ENCODE peak calls at places on chromosomes 3 and 15, in seven cellular contexts. U is GM20000; D is pulmonary artery endothelial cell; P is stimulated activated CD4-positive, alpha-beta T cell treated with anti-CD3 and anti-CD28 coated beads, Interleukin-1b, Interleukin-23, amount 100 ng/mL, for 4 hours; E is CD4-positive, alpha-beta memory T cell; J is activated CD4-positive, alpha-beta memory T cell treated with anti-CD3 and anti-CD28 coated beads, Interleukin-2, amount 10 ng/mL, durations not matched to agents 7 days and 5 days; H is fibroblast of pulmonary artery. W is an unnamed sample.

GRCh38 chr3:75655501-75655904 is 8.6 kb upstream of the FRG2C start:
- DNase-seq in U (no peak), D (no peak), P (no peak), E (no peak), J (no peak), H (no peak), W (no peak)

GRCh38 chr15:72818632-72819031 is 35.1 kb upstream of the ADPGK start:
- DNase-seq in U (no peak), D (no peak), P (no peak), E (no peak), J (no peak), H (no peak), W (no peak)

GRCh38 chr3:27349832-27350231 is 19.4 kb downstream of the NEK10 start:
- DNase-seq in U (no peak), D (no peak), P (no peak), E (peak), J (no peak), H (no peak), W (no peak)

GRCh38 chr15:74950078-74951000 is 6.2 kb downstream of the RPP25 start:
- DNase-seq in U (peak), D (no peak), P (peak), E (peak), J (peak), H (peak), W (peak)

GRCh38 chr3:53921296-53921695 is 29.6 kb upstream of the SELENOK start:
- DNase-seq in U (peak), D (no peak), P (no peak), E (peak), J (peak), H (peak), W (peak)

GRCh38 chr15:87045741-87046140 is 966.1 kb downstream of the AGBL1 start:
- DNase-seq in U (no peak), D (no peak), P (no peak), E (no peak), J (no peak), H (no peak), W (no peak)

GRCh38 chr15:38605744-38606143 is 41.1 kb upstream of the RASGRP1 start:
- DNase-seq in U (no peak), D (no peak), P (no peak), E (no peak), J (no peak), H (no peak), W (no peak)

GRCh38 chr3:120471643-120472042 is 20.9 kb upstream of the FSTL1 start:
- DNase-seq in U (no peak), D (no peak), P (no peak), E (no peak), J (no peak), H (peak), W (no peak)

GRCh38 chr3:54206874-54207273 is 84.5 kb downstream of the CACNA2D3 start:
- DNase-seq in U (no peak), D (no peak), P (no peak), E (no peak), J (no peak), H (no peak), W (no peak)

GRCh38 chr3:159273070-159273469 is 471.2 kb downstream of the MFSD1 start:
- DNase-seq in U (no peak), D (no peak), P (no peak), E (no peak), J (no peak), H (no peak), W (no peak)

GRCh38 chr15:94582368-94582767 is 351.0 kb downstream of the MCTP2 start:
- DNase-seq in U (peak), D (peak), P (no peak), E (peak), J (peak), H (peak), W (peak)

GRCh38 chr15:92822216-92823144 is 77.6 kb upstream of the CHD2 start:
- DNase-seq in U (no peak), D (no peak), P (no peak), E (no peak), J (no peak), H (no peak), W (peak)

GRCh38 chr3:117443014-117443413 is 733.4 kb downstream of the TUSC7 start:
- DNase-seq in U (no peak), D (no peak), P (no peak), E (no peak), J (no peak), H (peak), W (no peak)

GRCh38 chr15:56587686-56588085 is 122.7 kb upstream of the MNS1 start:
- DNase-seq in U (no peak), D (no peak), P (no peak), E (no peak), J (no peak), H (no peak), W (no peak)

GRCh38 chr15:68528891-68529290 is 49.9 kb upstream of the CORO2B start:
- DNase-seq in U (no peak), D (peak), P (no peak), E (no peak), J (no peak), H (peak), W (peak)

GRCh38 chr3:169624533-169624972 is 39.0 kb downstream of the MECOM start:
- DNase-seq in U (no peak), D (no peak), P (no peak), E (no peak), J (no peak), H (peak), W (no peak)

GRCh38 chr3:4533489-4534443 is 40.6 kb downstream of the ITPR1 start:
- DNase-seq in U (no peak), D (peak), P (no peak), E (no peak), J (no peak), H (no peak), W (peak)

GRCh38 chr3:19748782-19749447 is 185.1 kb downstream of the EFHB start:
- DNase-seq in U (no peak), D (no peak), P (no peak), E (no peak), J (no peak), H (no peak), W (no peak)

GRCh38 chr3:128408693-128409620 is 57.7 kb downstream of the DNAJB8 start:
- DNase-seq in U (no peak), D (no peak), P (no peak), E (no peak), J (no peak), H (no peak), W (no peak)

GRCh38 chr3:50275160-50275995 is 3.5 kb upstream of the LSMEM2 start:
- DNase-seq in U (peak), D (no peak), P (no peak), E (no peak), J (no peak), H (no peak), W (no peak)

W was measured in lung microvascular endothelial cell.